ENCODE peak calls at places on chromosomes 5 and 9, in nine cellular contexts. One of them, this sample, is unnamed.

GRCh38 chr5:180596115-180596667 is 4.9 kb upstream of the SCGB3A1 start:
- DNase-seq in heart left ventricle: no peak
- DNase-seq in activated CD8-positive, alpha-beta T cell treated with anti-CD3 and anti-CD28 coated beads for 36 hours: no peak
- DNase-seq in neural crest cell: no peak
- DNase-seq in GM10248: no peak
- DNase-seq in H9: no peak
- DNase-seq in lung: no peak
- DNase-seq in HFFc6: no peak
- DNase-seq in uterus: no peak
- DNase-seq in this sample: no peak

GRCh38 chr9:75950983-75951382 is 60.5 kb downstream of the PCSK5 start:
- DNase-seq in lung: no peak
- DNase-seq in activated CD8-positive, alpha-beta T cell treated with anti-CD3 and anti-CD28 coated beads for 36 hours: no peak
- DNase-seq in uterus: no peak
- DNase-seq in H9: no peak
- DNase-seq in GM10248: no peak
- DNase-seq in neural crest cell: no peak
- DNase-seq in HFFc6: no peak
- DNase-seq in heart left ventricle: no peak
- DNase-seq in this sample: no peak

GRCh38 chr5:72394688-72395087 is 74.5 kb downstream of the PTCD2 start:
- DNase-seq in HFFc6: no peak
- DNase-seq in activated CD8-positive, alpha-beta T cell treated with anti-CD3 and anti-CD28 coated beads for 36 hours: no peak
- DNase-seq in H9: no peak
- DNase-seq in uterus: no peak
- DNase-seq in neural crest cell: no peak
- DNase-seq in heart left ventricle: no peak
- DNase-seq in GM10248: peak
- DNase-seq in lung: no peak
- DNase-seq in this sample: no peak

GRCh38 chr9:79617395-79617794 is 45.6 kb downstream of the TLE4 start:
- DNase-seq in uterus: peak
- DNase-seq in HFFc6: no peak
- DNase-seq in activated CD8-positive, alpha-beta T cell treated with anti-CD3 and anti-CD28 coated beads for 36 hours: no peak
- DNase-seq in heart left ventricle: no peak
- DNase-seq in GM10248: no peak
- DNase-seq in H9: no peak
- DNase-seq in lung: peak
- DNase-seq in neural crest cell: no peak
- DNase-seq in this sample: no peak

GRCh38 chr5:127810014-127810413 is 106.8 kb downstream of the CCDC192 start:
- DNase-seq in GM10248: no peak
- DNase-seq in heart left ventricle: no peak
- DNase-seq in neural crest cell: no peak
- DNase-seq in uterus: no peak
- DNase-seq in H9: no peak
- DNase-seq in lung: no peak
- DNase-seq in activated CD8-positive, alpha-beta T cell treated with anti-CD3 and anti-CD28 coated beads for 36 hours: no peak
- DNase-seq in HFFc6: no peak
- DNase-seq in this sample: no peak

GRCh38 chr9:133609311-133610098 is at the start of gene FAM163B:
- DNase-seq in neural crest cell: peak
- DNase-seq in H9: peak
- DNase-seq in HFFc6: no peak
- DNase-seq in uterus: peak
- DNase-seq in activated CD8-positive, alpha-beta T cell treated with anti-CD3 and anti-CD28 coated beads for 36 hours: peak
- DNase-seq in lung: no peak
- DNase-seq in heart left ventricle: no peak
- DNase-seq in GM10248: no peak
- DNase-seq in this sample: no peak

GRCh38 chr5:591746-592145 is 20.4 kb upstream of the CEP72 start:
- DNase-seq in GM10248: no peak
- DNase-seq in HFFc6: no peak
- DNase-seq in uterus: no peak
- DNase-seq in neural crest cell: no peak
- DNase-seq in lung: no peak
- DNase-seq in H9: no peak
- DNase-seq in activated CD8-positive, alpha-beta T cell treated with anti-CD3 and anti-CD28 coated beads for 36 hours: no peak
- DNase-seq in heart left ventricle: no peak
- DNase-seq in this sample: no peak

GRCh38 chr5:16128944-16129343 is 50.6 kb downstream of the MARCHF11 start:
- DNase-seq in uterus: no peak
- DNase-seq in neural crest cell: no peak
- DNase-seq in HFFc6: no peak
- DNase-seq in GM10248: no peak
- DNase-seq in activated CD8-positive, alpha-beta T cell treated with anti-CD3 and anti-CD28 coated beads for 36 hours: no peak
- DNase-seq in lung: no peak
- DNase-seq in heart left ventricle: no peak
- DNase-seq in H9: no peak
- DNase-seq in this sample: no peak

GRCh38 chr5:148043705-148044104 is 20.1 kb upstream of the SPINK5 start:
- DNase-seq in GM10248: no peak
- DNase-seq in activated CD8-positive, alpha-beta T cell treated with anti-CD3 and anti-CD28 coated beads for 36 hours: no peak
- DNase-seq in heart left ventricle: no peak
- DNase-seq in HFFc6: no peak
- DNase-seq in lung: no peak
- DNase-seq in H9: no peak
- DNase-seq in uterus: no peak
- DNase-seq in neural crest cell: no peak
- DNase-seq in this sample: no peak

GRCh38 chr5:66892715-66893114 is 296.5 kb downstream of the MAST4 start:
- DNase-seq in HFFc6: no peak
- DNase-seq in H9: no peak
- DNase-seq in activated CD8-positive, alpha-beta T cell treated with anti-CD3 and anti-CD28 coated beads for 36 hours: no peak
- DNase-seq in heart left ventricle: no peak
- DNase-seq in uterus: no peak
- DNase-seq in lung: no peak
- DNase-seq in GM10248: no peak
- DNase-seq in neural crest cell: no peak
- DNase-seq in this sample: no peak

GRCh38 chr9:103661663-103662062 is 432.4 kb upstream of the SMC2 start:
- DNase-seq in H9: no peak
- DNase-seq in GM10248: no peak
- DNase-seq in neural crest cell: no peak
- DNase-seq in lung: no peak
- DNase-seq in heart left ventricle: no peak
- DNase-seq in HFFc6: no peak
- DNase-seq in uterus: no peak
- DNase-seq in activated CD8-positive, alpha-beta T cell treated with anti-CD3 and anti-CD28 coated beads for 36 hours: no peak
- DNase-seq in this sample: no peak

GRCh38 chr5:118616281-118616680 is 372.1 kb downstream of the DTWD2 start:
- DNase-seq in heart left ventricle: no peak
- DNase-seq in activated CD8-positive, alpha-beta T cell treated with anti-CD3 and anti-CD28 coated beads for 36 hours: no peak
- DNase-seq in HFFc6: no peak
- DNase-seq in GM10248: no peak
- DNase-seq in uterus: no peak
- DNase-seq in H9: no peak
- DNase-seq in neural crest cell: no peak
- DNase-seq in lung: no peak
- DNase-seq in this sample: no peak

GRCh38 chr5:118614701-118615475 is 373.5 kb downstream of the DTWD2 start:
- DNase-seq in uterus: no peak
- DNase-seq in lung: no peak
- DNase-seq in activated CD8-positive, alpha-beta T cell treated with anti-CD3 and anti-CD28 coated beads for 36 hours: no peak
- DNase-seq in heart left ventricle: no peak
- DNase-seq in H9: no peak
- DNase-seq in HFFc6: no peak
- DNase-seq in neural crest cell: no peak
- DNase-seq in GM10248: no peak
- DNase-seq in this sample: no peak

GRCh38 chr5:118605761-118606160 is 382.6 kb downstream of the DTWD2 start:
- DNase-seq in uterus: no peak
- DNase-seq in heart left ventricle: no peak
- DNase-seq in neural crest cell: no peak
- DNase-seq in lung: no peak
- DNase-seq in activated CD8-positive, alpha-beta T cell treated with anti-CD3 and anti-CD28 coated beads for 36 hours: no peak
- DNase-seq in GM10248: no peak
- DNase-seq in H9: no peak
- DNase-seq in HFFc6: no peak
- DNase-seq in this sample: no peak

GRCh38 chr5:118606940-118607339 is 381.4 kb downstream of the DTWD2 start:
- DNase-seq in HFFc6: no peak
- DNase-seq in lung: no peak
- DNase-seq in H9: no peak
- DNase-seq in neural crest cell: no peak
- DNase-seq in GM10248: no peak
- DNase-seq in uterus: no peak
- DNase-seq in activated CD8-positive, alpha-beta T cell treated with anti-CD3 and anti-CD28 coated beads for 36 hours: no peak
- DNase-seq in heart left ventricle: no peak
- DNase-seq in this sample: no peak

GRCh38 chr5:118611332-118611945 is 376.9 kb downstream of the DTWD2 start:
- DNase-seq in uterus: no peak
- DNase-seq in activated CD8-positive, alpha-beta T cell treated with anti-CD3 and anti-CD28 coated beads for 36 hours: peak
- DNase-seq in lung: no peak
- DNase-seq in heart left ventricle: no peak
- DNase-seq in H9: peak
- DNase-seq in neural crest cell: no peak
- DNase-seq in HFFc6: peak
- DNase-seq in GM10248: peak
- DNase-seq in this sample: no peak
- TF ChIP-seq CTCF in uterus: no peak
- TF ChIP-seq CTCF in activated CD8-positive, alpha-beta T cell treated with anti-CD3 and anti-CD28 coated beads for 36 hours: peak
- TF ChIP-seq CTCF in lung: no peak
- TF ChIP-seq CTCF in heart left ventricle: peak
- TF ChIP-seq CTCF in H9: peak
- TF ChIP-seq CTCF in neural crest cell: peak
- TF ChIP-seq CTCF in HFFc6: peak
- TF ChIP-seq CTCF in GM10248: peak
- TF ChIP-seq CTCF in this sample: no peak

GRCh38 chr9:21030389-21031035 is 928 bp downstream of the HACD4 start:
- DNase-seq in HFFc6: peak
- DNase-seq in uterus: no peak
- DNase-seq in heart left ventricle: no peak
- DNase-seq in lung: no peak
- DNase-seq in GM10248: peak
- DNase-seq in H9: no peak
- DNase-seq in neural crest cell: no peak
- DNase-seq in activated CD8-positive, alpha-beta T cell treated with anti-CD3 and anti-CD28 coated beads for 36 hours: peak
- DNase-seq in this sample: no peak
- TF ChIP-seq CTCF in HFFc6: no peak
- TF ChIP-seq CTCF in uterus: no peak
- TF ChIP-seq CTCF in heart left ventricle: no peak
- TF ChIP-seq CTCF in lung: no peak
- TF ChIP-seq CTCF in GM10248: no peak
- TF ChIP-seq CTCF in H9: no peak
- TF ChIP-seq CTCF in neural crest cell: no peak
- TF ChIP-seq CTCF in activated CD8-positive, alpha-beta T cell treated with anti-CD3 and anti-CD28 coated beads for 36 hours: no peak
- TF ChIP-seq CTCF in this sample: no peak

DNA sequence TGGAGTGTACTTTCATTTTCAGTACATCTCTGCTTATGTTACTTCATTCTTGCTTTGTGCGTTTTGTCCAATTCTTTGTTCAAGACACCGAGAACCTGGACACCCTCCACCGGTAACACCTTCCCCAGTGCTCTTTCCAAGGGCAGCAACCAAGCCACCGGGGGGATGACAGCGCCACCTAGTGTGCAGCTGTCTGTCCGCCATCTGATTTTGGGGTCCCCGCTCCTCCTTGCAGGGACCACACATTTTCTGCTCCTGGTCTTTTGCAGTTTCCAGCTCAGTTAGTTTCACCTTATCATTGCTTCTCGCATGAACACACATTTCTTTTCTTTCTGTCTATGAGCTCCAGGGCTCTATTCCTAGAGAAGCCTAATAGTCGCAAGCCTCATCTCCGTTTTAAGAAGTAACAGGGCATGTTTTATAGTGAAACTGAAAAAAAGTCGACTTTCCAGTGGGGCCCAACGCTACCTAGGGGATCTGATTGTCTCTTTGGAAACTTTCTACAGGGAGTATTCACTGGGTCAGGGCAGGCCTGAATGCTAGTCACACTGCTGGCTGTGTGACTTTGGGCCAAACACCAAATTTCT is 152.1 kb downstream of the FSTL4 start:
- DNase-seq in H9: peak
- DNase-seq in lung: no peak
- DNase-seq in neural crest cell: peak
- DNase-seq in activated CD8-positive, alpha-beta T cell treated with anti-CD3 and anti-CD28 coated beads for 36 hours: peak
- DNase-seq in GM10248: peak
- DNase-seq in heart left ventricle: no peak
- DNase-seq in HFFc6: no peak
- DNase-seq in uterus: no peak
- DNase-seq in this sample: no peak
- TF ChIP-seq CTCF in H9: peak
- TF ChIP-seq CTCF in lung: no peak
- TF ChIP-seq CTCF in neural crest cell: peak
- TF ChIP-seq CTCF in activated CD8-positive, alpha-beta T cell treated with anti-CD3 and anti-CD28 coated beads for 36 hours: peak
- TF ChIP-seq CTCF in GM10248: peak
- TF ChIP-seq CTCF in heart left ventricle: peak
- TF ChIP-seq CTCF in HFFc6: peak
- TF ChIP-seq CTCF in uterus: peak
- TF ChIP-seq CTCF in this sample: no peak

DNA sequence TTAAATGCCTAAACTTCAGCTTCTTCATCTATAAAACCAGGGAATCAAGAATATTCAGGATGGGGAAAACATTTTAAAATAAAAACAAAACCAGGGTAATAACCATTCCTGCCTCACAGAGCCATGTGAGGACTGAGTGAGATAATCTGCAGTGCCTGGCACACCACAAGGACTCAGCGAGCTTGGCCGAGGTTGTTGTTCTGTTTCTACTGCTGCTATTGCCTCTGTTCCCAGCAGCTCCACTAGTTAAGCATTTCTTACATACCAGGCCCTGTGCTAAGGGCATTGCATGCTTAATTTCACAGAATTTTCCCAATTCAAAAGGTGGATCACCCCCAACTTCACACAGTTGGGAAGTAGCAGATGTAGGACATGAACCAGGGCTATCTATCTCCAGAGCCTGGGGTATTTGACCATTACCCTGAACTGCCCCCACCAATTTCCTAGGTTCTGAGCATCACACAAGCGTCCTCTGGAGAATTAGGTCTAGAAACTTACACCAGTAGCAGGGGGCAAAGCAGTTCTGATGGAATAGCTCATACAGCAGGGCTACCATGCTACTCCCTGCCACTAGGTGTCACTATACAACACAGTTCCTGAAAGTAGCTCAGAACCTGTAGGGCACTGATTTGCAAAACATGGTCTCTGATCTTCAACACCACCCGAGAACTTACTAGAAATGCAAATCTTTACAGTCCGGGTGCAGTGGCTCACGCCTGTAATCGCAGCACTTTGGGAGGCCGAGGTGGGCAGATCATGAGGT is 74.3 kb downstream of the LRSAM1 start:
- DNase-seq in neural crest cell: no peak
- DNase-seq in activated CD8-positive, alpha-beta T cell treated with anti-CD3 and anti-CD28 coated beads for 36 hours: peak
- DNase-seq in lung: no peak
- DNase-seq in heart left ventricle: no peak
- DNase-seq in HFFc6: peak
- DNase-seq in GM10248: no peak
- DNase-seq in uterus: no peak
- DNase-seq in H9: no peak
- DNase-seq in this sample: no peak
- TF ChIP-seq CTCF in neural crest cell: peak
- TF ChIP-seq CTCF in activated CD8-positive, alpha-beta T cell treated with anti-CD3 and anti-CD28 coated beads for 36 hours: peak
- TF ChIP-seq CTCF in lung: peak
- TF ChIP-seq CTCF in heart left ventricle: peak
- TF ChIP-seq CTCF in HFFc6: peak
- TF ChIP-seq CTCF in GM10248: peak
- TF ChIP-seq CTCF in uterus: no peak
- TF ChIP-seq CTCF in H9: peak
- TF ChIP-seq CTCF in this sample: no peak

This sample was measured in omental fat pad.